ENCODE peak calls at places on chromosomes 7 and 10, in ten cellular contexts. T, B, O, M, G, L, V, U, H and J are unnamed samples. For H3K9me3, the result is how much of the 10 kb centered on the place peaks cover.

GRCh38 chr7:145431834-145432233 is 596.0 kb upstream of the TPK1 start:
- DNase-seq in T (no peak), B (no peak), O (no peak), M (no peak), G (no peak), L (no peak), V (no peak), U (no peak), H (no peak), J (no peak)

GRCh38 chr10:109647627-109648026 is 275.7 kb downstream of the XPNPEP1 start:
- DNase-seq in T (no peak), B (no peak), O (no peak), M (no peak), G (no peak), L (no peak), V (no peak), U (no peak), H (no peak), J (no peak)

GRCh38 chr10:127125331-127125730 is 71.1 kb downstream of the INSYN2A start:
- DNase-seq in T (no peak), B (no peak), O (no peak), M (no peak), G (no peak), L (no peak), V (no peak), U (no peak), H (no peak), J (no peak)

GRCh38 chr7:70554646-70555045 is 577.3 kb upstream of the GALNT17 start:
- DNase-seq in T (no peak), B (no peak), O (no peak), M (no peak), G (no peak), L (no peak), V (no peak), U (no peak), H (no peak), J (no peak)

GRCh38 chr10:98309366-98310355 is 41.7 kb upstream of the LOXL4 start:
- DNase-seq in T (peak), B (peak), O (peak), M (peak), G (no peak), L (peak), V (peak), U (no peak), H (no peak), J (peak)

GRCh38 chr7:107130487-107131220 is 38.1 kb upstream of the HBP1 start:
- DNase-seq in T (peak), B (no peak), O (no peak), M (no peak), G (no peak), L (no peak), V (no peak), U (no peak), H (no peak), J (no peak)

GRCh38 chr7:5665106-5666025 is 116.1 kb downstream of the RNF216 start:
- DNase-seq in T (peak), B (peak), O (peak), M (peak), G (peak), L (peak), V (peak), U (no peak), H (peak), J (peak)

GRCh38 chr7:87220734-87221215 is 1.2 kb upstream of the TMEM243 start:
- DNase-seq in T (peak), B (peak), O (peak), M (no peak), G (no peak), L (peak), V (no peak), U (no peak), H (no peak), J (no peak)

GRCh38 chr7:23938937-23939552 is 229.0 kb downstream of the STK31 start:
- DNase-seq in T (peak), B (no peak), O (no peak), M (no peak), G (no peak), L (no peak), V (peak), U (no peak), H (no peak), J (no peak)

GRCh38 chr10:122144199-122144598 is 126.9 kb upstream of the BTBD16 start:
- DNase-seq in T (no peak), B (no peak), O (no peak), M (no peak), G (no peak), L (no peak), V (no peak), U (no peak), H (no peak), J (no peak)

GRCh38 chr7:48154792-48155413 is 16.4 kb upstream of the ABCA13 start:
- DNase-seq in T (peak), B (no peak), O (no peak), M (no peak), G (peak), L (peak), V (peak), U (no peak), H (no peak), J (no peak)

DNA sequence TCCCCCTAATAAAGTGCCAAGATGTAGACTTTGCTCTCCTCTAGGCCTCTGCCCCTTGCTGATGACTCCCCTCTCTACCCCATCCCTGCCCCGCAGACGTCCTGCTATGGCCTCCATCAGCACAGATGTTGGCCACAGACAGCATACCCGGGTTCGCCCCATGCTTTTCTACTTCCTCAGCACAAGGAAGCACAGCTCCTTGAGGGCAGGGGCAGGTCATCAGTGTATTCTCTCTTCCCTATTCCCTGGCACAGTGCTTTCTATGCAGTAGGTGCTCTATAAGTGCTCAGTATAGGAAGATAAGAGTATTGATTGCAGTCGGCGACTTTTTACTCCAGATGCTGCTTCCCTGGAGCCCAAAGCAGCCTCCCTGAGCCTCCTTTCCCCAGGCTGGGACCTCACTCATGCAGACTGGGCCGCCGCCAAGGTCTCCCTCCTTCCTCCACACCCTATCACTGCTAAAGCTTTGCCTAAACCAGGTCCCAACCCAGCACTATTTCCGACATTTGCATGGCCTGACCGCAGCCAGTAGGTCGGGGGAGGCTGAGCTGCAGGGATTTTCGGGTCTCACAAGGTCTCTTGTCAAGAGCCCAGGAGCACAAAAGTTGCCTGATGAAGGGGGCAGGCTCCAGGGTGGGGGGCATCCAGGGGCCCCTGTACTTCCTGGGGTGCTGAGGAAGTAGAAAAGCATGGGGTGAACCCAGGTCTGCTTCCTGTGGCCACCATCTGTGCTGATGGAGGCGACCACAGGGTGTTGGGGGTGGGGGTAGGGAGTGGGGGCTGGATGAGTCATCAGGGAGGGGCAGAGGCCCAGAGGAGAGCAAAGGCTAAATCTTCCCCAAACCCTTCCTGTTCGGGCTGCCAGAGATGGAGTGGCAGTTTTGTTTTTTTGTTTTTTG is 8.0 kb downstream of the CALHM3 start:
- DNase-seq in T (no peak), B (no peak), O (peak), M (no peak), G (peak), L (no peak), V (no peak), U (no peak), H (peak), J (no peak)
- H3K27ac ChIP-seq in T (no peak), B (no peak), O (no peak), M (peak), G (peak), L (no peak), V (no peak), U (no peak), H (peak), J (no peak)

GRCh38 chr7:157824819-157825121 is 488.0 kb downstream of the DNAJB6 start:
- DNase-seq in T (no peak), B (no peak), O (no peak), M (peak), G (no peak), L (no peak), V (no peak), U (no peak), H (no peak), J (no peak)
- H3K9me3 ChIP-seq in T (under half), B (under half), O (under half), M (under half), G (under half), L (under half), V (under half), U (under half), H (under half), J (half or more)

DNA sequence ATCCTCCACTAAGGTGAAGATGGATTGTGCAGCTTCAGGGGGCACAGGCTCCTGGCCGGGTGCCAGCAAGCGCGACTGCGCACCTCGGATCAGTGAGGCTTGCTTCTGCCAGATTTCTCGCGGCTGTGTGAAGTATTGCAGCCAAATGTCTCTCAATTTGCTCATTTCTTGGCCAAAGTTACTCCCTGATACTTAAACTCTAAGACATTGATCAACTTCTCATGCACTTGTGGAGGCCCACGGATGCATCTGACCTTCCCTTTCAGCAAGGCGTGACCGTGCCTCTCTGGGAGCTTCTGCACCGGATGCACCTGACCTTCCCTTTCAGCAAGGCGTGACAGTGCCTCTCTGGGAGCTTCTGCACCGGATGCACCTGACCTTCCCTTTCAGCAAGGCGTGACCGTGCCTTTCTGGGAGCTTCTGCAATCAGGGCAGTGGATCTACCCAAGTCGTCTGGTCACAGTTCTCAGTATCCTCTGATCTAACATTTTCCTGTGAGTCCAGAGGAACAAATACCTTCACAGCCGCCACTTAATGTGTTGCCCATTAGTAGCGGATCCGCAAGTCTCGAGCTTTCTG is 248.3 kb downstream of the ADARB2 start:
- DNase-seq in T (no peak), B (no peak), O (no peak), M (no peak), G (no peak), L (no peak), V (no peak), U (no peak), H (no peak), J (no peak)
- H3K4me3 ChIP-seq in T (no peak), B (no peak), O (no peak), M (no peak), G (no peak), L (no peak), V (no peak), U (no peak), H (no peak), J (no peak)

GRCh38 chr7:96401200-96401599 is 79.3 kb upstream of the SLC25A13 start:
- DNase-seq in T (no peak), B (no peak), O (no peak), M (no peak), G (no peak), L (peak), V (no peak), U (no peak), H (no peak), J (no peak)
- H3K27ac ChIP-seq in T (no peak), B (no peak), O (no peak), M (no peak), G (no peak), L (no peak), V (no peak), U (no peak), H (no peak), J (no peak)

GRCh38 chr7:35254496-35255416 is 856 bp upstream of the TBX20 start:
- DNase-seq in T (no peak), B (no peak), O (no peak), M (no peak), G (no peak), L (no peak), V (no peak), U (no peak), H (no peak), J (no peak)

GRCh38 chr7:35258125-35258890 is 4.4 kb upstream of the TBX20 start:
- DNase-seq in T (no peak), B (no peak), O (no peak), M (no peak), G (no peak), L (no peak), V (no peak), U (no peak), H (no peak), J (no peak)

GRCh38 chr7:35255417-35255798 is 1.5 kb upstream of the TBX20 start:
- DNase-seq in T (no peak), B (no peak), O (no peak), M (no peak), G (no peak), L (no peak), V (no peak), U (no peak), H (no peak), J (no peak)

GRCh38 chr7:35257251-35258124 is 3.6 kb upstream of the TBX20 start:
- DNase-seq in T (no peak), B (no peak), O (no peak), M (no peak), G (no peak), L (no peak), V (no peak), U (no peak), H (no peak), J (no peak)

GRCh38 chr7:35255909-35256876 is 2.3 kb upstream of the TBX20 start:
- DNase-seq in T (no peak), B (no peak), O (no peak), M (no peak), G (no peak), L (no peak), V (no peak), U (no peak), H (no peak), J (no peak)
- H3K9me3 ChIP-seq in T (under half), B (under half), O (under half), M (under half), G (under half), L (under half), V (under half), U (under half), H (under half), J (under half)

GRCh38 chr10:1464866-1465265 is 272.5 kb downstream of the ADARB2 start:
- DNase-seq in T (no peak), B (no peak), O (no peak), M (no peak), G (no peak), L (no peak), V (no peak), U (no peak), H (no peak), J (no peak)

GRCh38 chr10:1465993-1466764 is 271.1 kb downstream of the ADARB2 start:
- DNase-seq in T (no peak), B (no peak), O (no peak), M (no peak), G (no peak), L (no peak), V (no peak), U (no peak), H (no peak), J (no peak)

GRCh38 chr10:1462994-1463633 is 274.2 kb downstream of the ADARB2 start:
- DNase-seq in T (no peak), B (no peak), O (no peak), M (no peak), G (no peak), L (no peak), V (no peak), U (no peak), H (no peak), J (no peak)

GRCh38 chr10:1467450-1467849 is 269.9 kb downstream of the ADARB2 start:
- DNase-seq in T (no peak), B (no peak), O (no peak), M (no peak), G (no peak), L (no peak), V (no peak), U (no peak), H (no peak), J (no peak)

DNA sequence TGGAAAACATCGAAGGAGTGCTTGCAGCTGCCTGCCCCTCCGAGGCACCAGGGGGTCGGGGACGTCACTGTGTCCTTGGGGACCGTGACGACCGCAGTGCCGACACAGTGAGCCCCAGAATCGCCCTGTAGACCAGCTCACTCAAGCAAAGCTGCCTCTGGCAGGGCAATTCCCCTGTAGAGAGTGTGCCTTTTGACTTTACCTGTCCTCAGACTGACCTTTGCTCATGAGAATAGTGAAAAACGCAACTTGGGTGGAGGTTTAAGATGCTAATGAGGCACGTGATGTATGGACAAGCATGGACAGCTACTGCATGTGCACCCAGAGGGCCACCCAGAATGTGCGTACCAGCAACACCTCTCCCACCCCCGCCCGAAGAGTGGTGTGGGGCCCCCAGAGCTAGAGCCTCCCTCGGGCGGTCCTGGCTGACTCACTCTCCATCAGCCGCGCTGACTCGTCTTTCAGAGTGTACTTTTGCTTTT is 271.9 kb downstream of the ADARB2 start:
- DNase-seq in T (no peak), B (no peak), O (no peak), M (no peak), G (no peak), L (no peak), V (peak), U (no peak), H (no peak), J (no peak)
- H3K4me3 ChIP-seq in T (no peak), B (no peak), O (no peak), M (no peak), G (no peak), L (no peak), V (peak), U (no peak), H (no peak), J (no peak)